ENCODE peak calls at places on chromosomes 3 and 15, in six cellular contexts. L, N, T, G, S and K are unnamed samples.

GRCh38 chr3:115537669-115538068 is 85.6 kb upstream of the GAP43 start:
- DNase-seq in L (no peak), N (no peak), T (no peak), G (peak; percentile 12), S (no peak), K (no peak)

GRCh38 chr3:74500257-74500656 is 114.2 kb downstream of the CNTN3 start:
- DNase-seq in L (no peak), N (no peak), T (no peak), G (peak; percentile 52), S (no peak), K (no peak)

GRCh38 chr3:50123394-50124361 is 31.4 kb upstream of the SEMA3F start:
- DNase-seq in L (no peak), N (no peak), T (peak; percentile 65), G (peak; percentile 26), S (no peak), K (no peak)

GRCh38 chr3:30352919-30353318 is 253.5 kb upstream of the TGFBR2 start:
- DNase-seq in L (no peak), N (no peak), T (no peak), G (no peak), S (no peak), K (no peak)

GRCh38 chr3:176566757-176567156 is 630.5 kb downstream of the TBL1XR1 start:
- DNase-seq in L (no peak), N (no peak), T (no peak), G (no peak), S (no peak), K (no peak)

GRCh38 chr3:171704002-171704401 is 106.3 kb downstream of the PLD1 start:
- DNase-seq in L (peak; percentile 76), N (peak; percentile 28), T (peak; percentile 51), G (peak; percentile 61), S (peak; percentile 72), K (peak; percentile 53)

GRCh38 chr3:124576565-124577493 is 153.4 kb upstream of the UMPS start:
- DNase-seq in L (no peak), N (no peak), T (no peak), G (no peak), S (no peak), K (no peak)

GRCh38 chr3:58072046-58072445 is 63.8 kb downstream of the FLNB start:
- DNase-seq in L (no peak), N (no peak), T (no peak), G (no peak), S (no peak), K (no peak)

GRCh38 chr3:190579514-190580137 is 65.7 kb downstream of the IL1RAP start:
- DNase-seq in L (no peak), N (no peak), T (no peak), G (peak; percentile 25), S (no peak), K (no peak)

GRCh38 chr3:188782725-188783124 is 389.0 kb upstream of the TPRG1 start:
- DNase-seq in L (no peak), N (no peak), T (no peak), G (no peak), S (no peak), K (no peak)

GRCh38 chr3:72446406-72447058 is 401.7 kb downstream of the SHQ1 start:
- DNase-seq in L (peak; percentile 49), N (no peak), T (no peak), G (peak; percentile 54), S (peak; percentile 60), K (no peak)

GRCh38 chr3:9026320-9027040 is 63.2 kb upstream of the RAD18 start:
- DNase-seq in L (no peak), N (no peak), T (no peak), G (no peak), S (no peak), K (no peak)

GRCh38 chr3:9809615-9810356 is at the start of gene TTLL3:
- DNase-seq in L (peak; percentile 60), N (no peak), T (peak; percentile 87), G (peak; percentile 87), S (peak; percentile 21), K (peak; percentile 87)

GRCh38 chr15:53759333-53759975 is at the start of gene WDR72:
- DNase-seq in L (no peak), N (no peak), T (peak; percentile 52), G (no peak), S (peak; percentile 23), K (peak; percentile 67)

GRCh38 chr15:91855684-91856553 is 2.4 kb downstream of the SLCO3A1 start:
- DNase-seq in L (peak; percentile 43), N (no peak), T (peak; percentile 45), G (peak; percentile 5), S (no peak), K (peak; percentile 68)

GRCh38 chr3:115814778-115815380 is 191.6 kb downstream of the GAP43 start:
- DNase-seq in L (peak; percentile 94), N (peak; percentile 59), T (peak; percentile 68), G (peak; percentile 85), S (peak; percentile 51), K (peak; percentile 81)

GRCh38 chr15:50816191-50816590 is 50.7 kb upstream of the SPPL2A start:
- DNase-seq in L (peak; percentile 82), N (no peak), T (no peak), G (no peak), S (no peak), K (no peak)

GRCh38 chr3:196662033-196662432 is 22.5 kb downstream of the NRROS start:
- DNase-seq in L (no peak), N (no peak), T (no peak), G (no peak), S (no peak), K (no peak)

DNA sequence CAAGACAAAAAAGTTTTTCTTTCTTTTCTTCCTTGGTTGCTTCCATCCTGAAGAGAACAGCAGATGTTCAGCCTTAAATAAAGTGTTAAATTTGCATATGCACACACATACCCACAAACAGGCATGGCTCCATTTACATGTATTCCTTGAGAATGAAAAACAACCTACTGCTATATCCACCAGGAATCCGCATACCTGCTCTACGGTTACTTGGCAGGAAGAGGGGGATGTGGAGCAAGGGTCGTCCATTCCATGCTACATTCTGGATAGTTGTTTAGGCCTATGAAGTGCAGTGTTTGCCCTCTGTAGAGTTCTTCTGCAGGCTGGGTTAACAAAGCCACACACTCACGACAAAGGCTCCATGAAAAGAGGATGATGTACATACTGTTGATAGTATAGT is 322.8 kb downstream of the KCNH8 start:
- DNase-seq in L (no peak), N (no peak), T (no peak), G (no peak), S (no peak), K (no peak)
- TF ChIP-seq EZH2phosphoT487 in L (no peak), N (no peak), T (no peak), G (no peak), S (no peak), K (no peak)

GRCh38 chr15:89998923-89999675 is 2.0 kb upstream of the ZNF710 start:
- DNase-seq in L (no peak), N (no peak), T (no peak), G (no peak), S (no peak), K (no peak)
- H3K9ac ChIP-seq in L (no peak overlapping the region), N (peak overlapping the region; percentile 84), T (no peak overlapping the region), G (no peak overlapping the region), S (no peak overlapping the region), K (no peak overlapping the region)

GRCh38 chr15:60184579-60184978 is 180.5 kb downstream of the FOXB1 start:
- DNase-seq in L (peak; percentile 10), N (no peak), T (no peak), G (peak; percentile 4), S (no peak), K (no peak)

GRCh38 chr15:60183366-60183765 is 179.3 kb downstream of the FOXB1 start:
- DNase-seq in L (no peak), N (no peak), T (no peak), G (no peak), S (no peak), K (no peak)

DNA sequence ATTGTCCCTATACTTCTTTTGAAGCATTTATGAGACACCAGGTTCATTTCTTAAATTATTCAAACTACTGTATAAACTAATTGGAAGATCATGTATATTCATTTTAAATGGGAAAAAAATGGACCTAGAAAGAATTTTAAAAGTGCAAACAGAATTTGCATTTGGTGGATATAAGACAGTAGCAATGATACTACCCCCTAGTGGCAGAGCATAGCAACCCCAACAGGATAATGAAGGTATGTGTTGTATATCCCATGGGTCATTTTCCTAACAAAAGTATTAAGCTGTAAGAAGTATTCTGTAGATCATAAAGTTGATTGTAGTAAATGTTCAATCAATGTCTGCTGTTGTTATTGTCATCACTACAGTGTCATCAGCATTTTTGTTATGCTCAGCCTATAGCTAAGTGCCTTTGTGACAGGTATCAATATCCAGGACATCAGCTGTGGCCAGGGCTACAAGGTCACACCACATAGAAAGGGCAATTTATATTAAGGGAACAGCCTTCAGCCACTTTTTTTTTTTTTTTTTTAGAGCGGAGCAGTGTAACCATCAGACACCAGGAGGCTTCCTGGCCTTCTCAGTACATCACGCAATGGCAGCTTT is 175.8 kb downstream of the FOXB1 start:
- DNase-seq in L (peak; percentile 65), N (peak; percentile 16), T (peak; percentile 26), G (peak; percentile 70), S (peak; percentile 53), K (peak; percentile 62)
- TF ChIP-seq EZH2phosphoT487 in L (no peak), N (no peak), T (no peak), G (no peak), S (no peak), K (no peak)

GRCh38 chr15:31361764-31362120 is 35.1 kb downstream of the KLF13 start:
- DNase-seq in L (no peak), N (no peak), T (peak; percentile 55), G (no peak), S (no peak), K (peak; percentile 11)
- H3K9ac ChIP-seq in L (no peak overlapping the region), N (no peak overlapping the region), T (no peak overlapping the region), G (no peak overlapping the region), S (peak overlapping the region; percentile 76), K (no peak overlapping the region)

DNA sequence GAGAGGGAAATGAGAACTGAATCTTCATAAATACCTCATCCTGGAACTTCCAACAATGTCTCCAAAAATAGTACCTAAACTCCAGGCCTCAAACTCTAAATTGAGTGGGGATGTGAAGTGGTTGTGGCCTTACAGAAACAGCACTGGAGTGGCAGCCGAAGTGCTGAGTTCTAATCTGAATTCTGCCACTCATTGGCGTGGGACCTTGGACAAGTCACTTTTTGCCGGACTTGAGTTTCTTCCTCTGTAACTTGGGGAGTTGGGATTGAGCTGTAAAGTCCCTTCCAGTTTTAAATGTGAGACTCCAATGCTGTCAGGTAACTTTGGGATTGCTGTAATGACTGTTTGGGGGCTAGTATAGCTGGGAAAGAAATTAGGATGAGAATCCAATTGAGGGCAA is 10.1 kb upstream of the SRP14 start:
- DNase-seq in L (no peak), N (no peak), T (no peak), G (no peak), S (no peak), K (no peak)
- TF ChIP-seq EZH2phosphoT487 in L (no peak), N (no peak), T (no peak), G (no peak), S (no peak), K (no peak)

DNA sequence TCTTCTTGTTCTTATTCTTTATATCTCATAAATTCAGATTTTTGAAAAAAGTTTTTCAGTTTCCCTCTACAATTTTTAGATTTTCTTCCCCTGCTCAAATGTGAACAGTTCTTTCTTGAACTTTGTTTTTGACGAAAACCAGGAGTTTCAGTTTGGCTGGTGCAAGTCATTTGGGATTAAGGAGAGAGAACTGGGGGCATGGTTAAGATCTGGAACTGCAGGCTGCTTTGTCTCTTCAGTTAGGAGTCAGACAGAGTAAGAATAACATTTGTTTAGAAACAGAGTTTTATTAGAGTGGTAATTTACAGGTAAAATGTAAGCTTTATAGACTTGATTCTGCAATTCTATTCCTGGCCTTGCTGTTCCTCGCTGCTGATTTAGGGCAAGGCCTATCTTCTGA is 310.5 kb upstream of the C2CD4B start:
- DNase-seq in L (no peak), N (no peak), T (no peak), G (no peak), S (no peak), K (no peak)
- H3K9ac ChIP-seq in L (no peak overlapping the region), N (no peak overlapping the region), T (no peak overlapping the region), G (peak overlapping the region; percentile 19), S (no peak overlapping the region), K (no peak overlapping the region)